ENCODE peak calls at places on chromosomes 13 and 19, in five cellular contexts. V is breast epithelium, P is heart left ventricle, E is left ventricle myocardium inferior, O is PC-9. C is an unnamed sample.
A peak's percentile ranks its signal among the peaks of the same experiment; 100 is the strongest.

GRCh38 chr13:30107536-30108136 is 199.7 kb downstream of the KATNAL1 start:
- DNase-seq in V (no peak), P (no peak), E (no peak), O (no peak), C (no peak)

GRCh38 chr13:113875429-113875815 is 11.5 kb upstream of the GAS6 start:
- DNase-seq in V (no peak), P (no peak), E (no peak), O (no peak), C (no peak)

GRCh38 chr13:28558126-28558525 is 63.2 kb upstream of the FLT1 start:
- DNase-seq in V (no peak), P (no peak), E (no peak), O (no peak), C (no peak)

GRCh38 chr19:7188682-7189629 is 105.3 kb downstream of the INSR start:
- DNase-seq in V (no peak), P (peak; percentile 61), E (no peak), O (no peak), C (no peak)

GRCh38 chr19:44770550-44771257 is 7.0 kb upstream of the CBLC start:
- DNase-seq in V (peak; percentile 96), P (peak; percentile 89), E (peak; percentile 86), O (peak; percentile 97), C (peak; percentile 24)

GRCh38 chr13:35789335-35790166 is 313.1 kb upstream of the MAB21L1 start:
- DNase-seq in V (no peak), P (no peak), E (no peak), O (no peak), C (no peak)

GRCh38 chr13:108086678-108087077 is 128.7 kb downstream of the LIG4 start:
- DNase-seq in V (no peak), P (no peak), E (no peak), O (peak; percentile 9), C (no peak)

GRCh38 chr19:47305309-47305751 is 4.3 kb upstream of the C5AR1 start:
- DNase-seq in V (no peak), P (peak; percentile 53), E (peak; percentile 66), O (peak; percentile 64), C (no peak)

GRCh38 chr19:47427241-47428176 is 8.2 kb upstream of the MEIS3 start:
- DNase-seq in V (peak; percentile 34), P (no peak), E (peak; percentile 40), O (peak; percentile 78), C (peak; percentile 39)

GRCh38 chr19:54403054-54403453 is 12.2 kb upstream of the TTYH1 start:
- DNase-seq in V (no peak), P (no peak), E (no peak), O (no peak), C (no peak)

GRCh38 chr19:36246006-36246391 is 31.1 kb downstream of the ZNF146 start:
- DNase-seq in V (no peak), P (no peak), E (no peak), O (no peak), C (no peak)

GRCh38 chr19:2867025-2867991 is at the start of gene ZNF556:
- DNase-seq in V (no peak), P (no peak), E (no peak), O (peak; percentile 2), C (no peak)

GRCh38 chr19:46288896-46289588 is 7.8 kb upstream of the HIF3A start:
- DNase-seq in V (no peak), P (peak; percentile 46), E (peak; percentile 55), O (no peak), C (no peak)

GRCh38 chr13:102825921-102826706 is 19.7 kb upstream of the ERCC5 start:
- DNase-seq in V (no peak), P (no peak), E (no peak), O (peak; percentile 5), C (no peak)

GRCh38 chr13:46334423-46334822 is 52.6 kb downstream of the RUBCNL start:
- DNase-seq in V (no peak), P (no peak), E (no peak), O (no peak), C (no peak)

GRCh38 chr19:46533085-46534081 is 37.7 kb upstream of the PNMA8B start:
- DNase-seq in V (no peak), P (no peak), E (no peak), O (no peak), C (no peak)

GRCh38 chr19:37995346-37995745 is 88.3 kb downstream of the SIPA1L3 start:
- DNase-seq in V (no peak), P (no peak), E (no peak), O (no peak), C (no peak)

GRCh38 chr19:37999309-38000213 is 92.6 kb downstream of the SIPA1L3 start:
- DNase-seq in V (no peak), P (peak; percentile 70), E (peak; percentile 66), O (no peak), C (no peak)

GRCh38 chr19:37994823-37995130 is 87.8 kb downstream of the SIPA1L3 start:
- DNase-seq in V (no peak), P (no peak), E (no peak), O (no peak), C (no peak)

GRCh38 chr19:37998801-37999308 is 91.8 kb downstream of the SIPA1L3 start:
- DNase-seq in V (no peak), P (no peak), E (no peak), O (no peak), C (no peak)

DNA sequence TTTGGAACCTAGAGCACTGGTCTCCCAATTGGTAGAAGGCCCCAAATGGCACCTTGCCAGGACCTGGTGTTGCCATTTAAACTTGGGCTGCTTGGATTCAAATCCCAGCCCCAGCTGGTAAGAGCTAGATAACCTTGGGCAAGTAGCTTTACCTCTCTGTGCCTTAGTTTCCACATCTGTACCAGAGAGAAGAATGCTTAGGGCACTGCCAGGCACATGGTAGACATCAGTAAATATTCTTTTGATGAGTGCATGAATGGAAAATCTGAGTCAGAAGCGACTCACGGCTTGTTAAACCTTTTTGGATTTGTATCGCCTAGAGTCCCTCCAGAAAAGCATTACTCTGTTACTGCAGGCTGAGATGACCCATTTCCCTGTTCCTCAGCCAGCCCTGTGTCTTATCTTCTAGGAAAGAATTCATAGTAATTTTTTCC is 90.9 kb downstream of the SIPA1L3 start:
- DNase-seq in V (no peak), P (peak; percentile 31), E (no peak), O (no peak), C (no peak)
- H3K27ac ChIP-seq in V (no peak overlapping the region), P (no peak overlapping the region), E (peak overlapping the region; percentile 75), O (peak overlapping the region; percentile 24), C (no peak overlapping the region)

GRCh38 chr13:79547211-79547610 is 66.3 kb downstream of the NDFIP2 start:
- DNase-seq in V (no peak), P (no peak), E (no peak), O (no peak), C (no peak)

GRCh38 chr13:79540504-79540903 is 59.5 kb downstream of the NDFIP2 start:
- DNase-seq in V (no peak), P (no peak), E (no peak), O (no peak), C (no peak)

GRCh38 chr13:79541426-79542049 is 60.6 kb downstream of the NDFIP2 start:
- DNase-seq in V (no peak), P (no peak), E (no peak), O (no peak), C (no peak)

GRCh38 chr13:79547821-79548220 is 66.9 kb downstream of the NDFIP2 start:
- DNase-seq in V (no peak), P (no peak), E (no peak), O (no peak), C (no peak)

GRCh38 chr13:79543883-79544282 is 62.9 kb downstream of the NDFIP2 start:
- DNase-seq in V (no peak), P (no peak), E (no peak), O (no peak), C (no peak)
- H3K27ac ChIP-seq in V (no peak overlapping the region), P (no peak overlapping the region), E (no peak overlapping the region), O (no peak overlapping the region), C (no peak overlapping the region)

GRCh38 chr19:41296323-41296935 is 13.5 kb upstream of the CCDC97 start:
- DNase-seq in V (peak; percentile 50), P (no peak), E (no peak), O (peak; percentile 46), C (no peak)
- H3K27ac ChIP-seq in V (peak overlapping the region; percentile 89), P (peak overlapping the region; percentile 88), E (peak overlapping the region; percentile 86), O (no peak overlapping the region), C (no peak overlapping the region)

DNA sequence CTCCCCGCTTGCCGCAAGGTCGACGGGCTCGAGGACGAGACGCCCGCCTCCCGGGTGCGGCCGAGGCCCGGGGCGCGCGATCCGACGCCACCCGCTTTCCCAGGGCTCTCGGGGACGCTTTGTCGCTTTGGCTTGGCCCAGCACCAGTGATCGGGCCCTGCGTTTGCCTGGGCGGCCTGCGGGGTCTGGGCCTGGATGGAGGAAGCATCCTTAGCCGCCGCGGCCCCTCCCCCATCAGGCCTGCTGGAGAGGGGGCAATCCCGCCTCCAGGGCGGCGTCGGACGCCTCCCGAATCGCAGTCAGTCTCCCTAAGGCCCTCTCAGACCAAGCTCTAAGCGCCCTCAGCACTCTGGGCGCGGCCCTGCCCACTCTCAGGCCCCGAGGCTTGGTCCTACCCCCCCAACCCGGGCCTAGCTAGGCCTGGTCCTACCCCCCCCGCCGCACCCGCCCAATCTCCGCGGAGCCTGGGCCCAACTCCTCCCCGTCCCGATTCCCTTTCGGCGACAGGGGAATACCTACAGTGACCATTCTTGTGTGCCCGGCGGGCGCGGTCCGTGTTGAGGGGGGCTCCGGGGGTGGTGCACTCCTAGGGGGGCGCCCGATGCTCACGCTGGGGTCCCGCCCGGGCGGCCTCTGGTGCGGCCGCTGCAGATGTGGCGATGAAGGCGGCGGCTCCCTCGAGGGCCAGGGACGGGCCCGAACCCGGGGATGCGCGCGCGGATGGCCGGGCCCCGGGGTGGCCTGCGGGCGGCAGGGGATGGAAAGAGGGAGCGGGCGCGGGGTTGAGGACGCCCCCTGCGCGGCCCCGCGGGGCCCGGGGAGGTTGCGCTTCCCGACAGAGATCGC is 542 bp downstream of the ELAVL3 start:
- DNase-seq in V (no peak), P (no peak), E (no peak), O (no peak), C (peak; percentile 19)
- H3K27ac ChIP-seq in V (no peak overlapping the region), P (no peak overlapping the region), E (peak overlapping the region; percentile 12), O (no peak overlapping the region), C (peak overlapping the region; percentile 76)